ENCODE peak calls at places on chromosomes 2 and 18, in seven cellular contexts. J is MM.1S, O is thoracic aorta, A is gastrocnemius medialis, U is upper lobe of right lung, D is Peyer's patch, H is colonic mucosa. I is an unnamed sample.

GRCh38 chr2:49936965-49937364 is 782.6 kb upstream of the FSHR start:
- DNase-seq in U (no peak), D (no peak), O (no peak), H (no peak), J (no peak), A (no peak), I (no peak)

GRCh38 chr2:130252880-130253645 is 54.8 kb upstream of the TUBA3E start:
- DNase-seq in U (no peak), D (no peak), J (no peak), A (no peak), O (no peak), H (peak; percentile 82), I (no peak)

GRCh38 chr2:221134718-221135117 is 437.4 kb downstream of the EPHA4 start:
- DNase-seq in U (no peak), O (no peak), D (no peak), H (no peak), J (no peak), A (no peak), I (no peak)

GRCh38 chr18:72720116-72720515 is 147.7 kb downstream of the NETO1 start:
- DNase-seq in A (no peak), U (no peak), O (no peak), H (no peak), D (no peak), J (no peak), I (no peak)

GRCh38 chr2:190534310-190535118 is at the start of gene NEMP2:
- DNase-seq in A (peak; percentile 55), D (peak; percentile 75), J (peak; percentile 79), O (peak; percentile 3), U (peak; percentile 93), H (peak; percentile 83), I (no peak)

GRCh38 chr2:84878459-84878858 is 2.4 kb downstream of the TRABD2A start:
- DNase-seq in U (no peak), D (peak; percentile 12), J (no peak), H (peak; percentile 41), A (no peak), O (no peak), I (no peak)

GRCh38 chr2:36769106-36769505 is 72.6 kb downstream of the VIT start:
- DNase-seq in A (no peak), U (no peak), J (no peak), O (no peak), D (no peak), H (no peak), I (no peak)

GRCh38 chr2:157692768-157693167 is 64.1 kb upstream of the ACVR1C start:
- DNase-seq in D (no peak), U (no peak), O (no peak), H (no peak), A (peak; percentile 44), J (peak; percentile 91), I (no peak)

GRCh38 chr18:74375999-74376398 is 60.4 kb downstream of the C18orf63 start:
- DNase-seq in O (no peak), A (no peak), D (no peak), H (peak; percentile 12), J (no peak), U (no peak), I (no peak)

GRCh38 chr2:236855176-236855865 is 230.4 kb upstream of the COPS8 start:
- DNase-seq in A (no peak), H (no peak), O (no peak), J (no peak), D (no peak), U (no peak), I (no peak)

GRCh38 chr18:48868468-48869466 is 82.0 kb downstream of the SMAD7 start:
- DNase-seq in U (no peak), O (no peak), D (peak; percentile 84), A (no peak), J (peak; percentile 96), H (no peak), I (no peak)

GRCh38 chr2:189874571-189875320 is 90.5 kb downstream of the PMS1 start:
- DNase-seq in D (no peak), A (no peak), J (no peak), H (no peak), U (no peak), O (no peak), I (no peak)

GRCh38 chr18:41396861-41397260 is 558.2 kb upstream of the PIK3C3 start:
- DNase-seq in H (no peak), O (no peak), U (no peak), A (no peak), J (no peak), D (no peak), I (no peak)

GRCh38 chr18:41389936-41390667 is 564.9 kb upstream of the PIK3C3 start:
- DNase-seq in D (no peak), J (no peak), H (no peak), A (no peak), O (no peak), U (no peak), I (no peak)

GRCh38 chr18:41395695-41396094 is 559.3 kb upstream of the PIK3C3 start:
- DNase-seq in D (no peak), H (no peak), J (no peak), U (no peak), A (no peak), O (no peak), I (no peak)

GRCh38 chr18:41396211-41396610 is 558.8 kb upstream of the PIK3C3 start:
- DNase-seq in H (no peak), A (no peak), O (no peak), J (no peak), U (no peak), D (no peak), I (no peak)

GRCh38 chr18:41391616-41392610 is 563.1 kb upstream of the PIK3C3 start:
- DNase-seq in O (no peak), A (no peak), D (no peak), J (peak; percentile 22), H (peak; percentile 25), U (peak; percentile 69), I (no peak)
- TF ChIP-seq CTCF in O (peak; percentile 34), A (no peak), D (no peak), J (peak; percentile 40), H (peak; percentile 39), U (peak; percentile 47), I (peak; percentile 25)

GRCh38 chr18:23519725-23520124 is 16.4 kb downstream of the RMC1 start:
- DNase-seq in H (no peak), A (no peak), U (no peak), J (no peak), O (no peak), D (no peak), I (no peak)

GRCh38 chr18:23512641-23513040 is 9.3 kb downstream of the RMC1 start:
- DNase-seq in H (no peak), D (no peak), O (no peak), U (no peak), A (no peak), J (no peak), I (no peak)

GRCh38 chr18:23521907-23522306 is 18.6 kb downstream of the RMC1 start:
- DNase-seq in A (no peak), H (no peak), U (no peak), D (no peak), J (no peak), O (no peak), I (no peak)

GRCh38 chr18:23515911-23516546 is 12.7 kb downstream of the RMC1 start:
- DNase-seq in A (peak; percentile 22), O (no peak), D (peak; percentile 68), U (peak; percentile 75), H (peak; percentile 83), J (peak; percentile 69), I (no peak)
- H3K27ac ChIP-seq in A (no peak overlapping the region), O (no peak overlapping the region), D (no peak overlapping the region), U (no peak overlapping the region), H (no peak overlapping the region), J (no peak overlapping the region), I (no peak overlapping the region)

DNA sequence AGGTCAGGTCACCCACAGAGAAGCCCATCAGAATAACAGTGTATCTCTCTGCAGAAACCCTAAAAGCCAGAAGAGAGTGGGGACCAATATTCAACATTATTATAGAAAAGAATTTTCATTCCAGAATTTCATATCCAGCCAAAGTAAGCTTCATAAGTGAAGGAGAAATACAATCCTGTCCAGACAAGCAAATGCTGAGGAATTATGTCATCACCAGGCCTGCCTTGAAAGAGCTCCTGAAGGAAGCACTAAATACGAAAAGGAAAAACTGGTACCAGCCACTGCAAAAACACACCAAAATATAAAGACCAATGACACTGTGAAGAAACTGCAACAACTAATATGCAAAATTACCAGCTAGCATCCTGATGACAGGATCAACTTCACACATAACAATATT is 260.0 kb upstream of the KYNU start:
- DNase-seq in O (no peak), D (no peak), J (no peak), A (no peak), U (no peak), H (no peak), I (no peak)
- H3K4me3 ChIP-seq in O (no peak overlapping the region), D (no peak overlapping the region), J (no peak overlapping the region), A (no peak overlapping the region), U (no peak overlapping the region), H (no peak overlapping the region), I (no peak overlapping the region)

DNA sequence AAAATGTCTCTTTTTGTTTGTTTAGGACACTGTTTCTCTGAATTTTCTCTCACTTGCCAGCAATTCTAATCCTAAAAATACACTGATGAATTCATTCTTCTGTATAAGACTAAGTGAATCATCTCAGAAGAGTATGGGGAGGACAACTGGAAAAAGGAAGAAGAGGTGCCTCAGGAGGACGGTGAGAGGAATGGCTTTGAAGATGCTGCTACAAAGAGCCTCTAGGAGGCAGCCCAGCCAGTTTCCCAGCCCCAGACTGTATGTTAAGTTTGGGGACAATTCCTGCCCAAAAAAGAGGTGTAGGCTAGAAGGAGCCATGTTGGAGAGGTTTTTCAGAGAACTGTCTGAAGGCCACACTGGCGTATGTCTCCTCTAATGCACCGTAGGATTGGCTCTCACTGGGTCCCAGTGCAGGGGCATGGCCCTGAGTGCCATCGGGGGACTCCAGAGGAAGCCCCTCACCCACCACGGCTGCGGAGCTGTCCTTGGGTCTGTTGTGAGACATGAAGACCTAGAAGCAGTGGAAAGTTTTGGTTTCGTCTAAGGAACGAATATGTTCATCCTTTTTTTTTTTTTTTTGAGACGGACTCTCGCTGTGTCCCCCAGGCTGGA is 3.1 kb upstream of the SDC1 start:
- DNase-seq in U (peak; percentile 39), A (no peak), O (no peak), H (peak; percentile 14), D (no peak), J (no peak), I (peak; percentile 21)
- TF ChIP-seq CTCF in U (no peak), A (no peak), O (no peak), H (no peak), D (no peak), J (no peak), I (no peak)

GRCh38 chr2:235300368-235301201 is 193.3 kb upstream of the AGAP1 start:
- DNase-seq in J (no peak), O (no peak), D (no peak), U (peak; percentile 80), A (no peak), H (no peak), I (no peak)
- H3K27ac ChIP-seq in J (no peak overlapping the region), O (no peak overlapping the region), D (no peak overlapping the region), U (no peak overlapping the region), A (no peak overlapping the region), H (no peak overlapping the region), I (no peak overlapping the region)

DNA sequence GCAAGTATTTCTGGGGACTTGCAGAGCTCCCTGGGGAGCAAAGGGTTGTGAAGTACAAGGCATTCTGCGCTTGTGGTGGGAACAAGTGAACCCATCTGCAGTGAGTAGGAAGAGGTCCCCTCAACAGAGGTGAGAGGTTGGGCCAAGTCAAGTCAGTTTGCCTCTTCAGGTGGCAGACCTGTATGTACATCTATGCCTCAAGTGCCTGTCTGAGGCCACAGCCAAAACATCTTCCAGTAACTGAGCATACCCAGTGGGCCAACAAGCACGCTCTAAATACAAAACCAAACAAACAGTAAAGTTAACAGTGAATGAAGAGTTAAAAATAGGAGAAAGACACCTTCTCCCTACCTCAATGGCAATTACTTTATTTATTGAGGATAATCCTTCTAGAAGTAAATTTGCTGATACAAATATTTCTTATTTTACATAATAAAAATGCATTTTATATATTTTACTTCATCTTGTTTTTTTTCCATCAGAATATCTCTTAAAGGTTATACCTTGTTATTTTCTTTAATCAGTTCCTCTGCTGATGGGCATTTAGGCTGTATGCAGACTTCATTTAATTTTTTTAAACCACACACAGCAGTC is 2.5 kb downstream of the GYPC start:
- DNase-seq in D (no peak), H (no peak), O (no peak), J (no peak), A (no peak), U (no peak), I (no peak)
- H3K4me3 ChIP-seq in D (peak overlapping the region; percentile 75), H (no peak overlapping the region), O (peak overlapping the region; percentile 82), J (peak overlapping the region; percentile 86), A (no peak overlapping the region), U (peak overlapping the region; percentile 72), I (peak overlapping the region; percentile 90)

I was measured in ascending aorta.